ENCODE peak calls at places on chromosomes 4 and X, in four cellular contexts. I is endodermal cell, O is Panc1, F is upper lobe of left lung. M is an unnamed sample.

GRCh38 chrX:106973433-106974149 is 26.4 kb downstream of the MORC4 start:
- DNase-seq in I (no peak), O (no peak), F (no peak), M (no peak)

GRCh38 chrX:9644335-9644734 is 121.3 kb downstream of the GPR143 start:
- DNase-seq in I (no peak), O (no peak), F (no peak), M (no peak)

GRCh38 chrX:23483396-23483795 is 148.7 kb downstream of the PTCHD1 start:
- DNase-seq in I (no peak), O (no peak), F (no peak), M (no peak)

GRCh38 chr4:11487139-11487538 is 58.4 kb upstream of the HS3ST1 start:
- DNase-seq in I (no peak), O (no peak), F (no peak), M (no peak)

GRCh38 chr4:74258949-74259348 is 49.3 kb upstream of the EPGN start:
- DNase-seq in I (no peak), O (no peak), F (no peak), M (no peak)

GRCh38 chr4:24195976-24196736 is 306.3 kb upstream of the PPARGC1A start:
- DNase-seq in I (peak; percentile 59), O (no peak), F (no peak), M (no peak)

GRCh38 chr4:48683784-48684666 is 96.1 kb downstream of the FRYL start:
- DNase-seq in I (no peak), O (no peak), F (no peak), M (no peak)

GRCh38 chrX:25012433-25012735 is 3.4 kb downstream of the ARX start:
- DNase-seq in I (peak; percentile 85), O (no peak), F (no peak), M (no peak)

GRCh38 chrX:80022363-80023031 is 7.9 kb downstream of the TBX22 start:
- DNase-seq in I (peak; percentile 82), O (no peak), F (no peak), M (no peak)

GRCh38 chr4:53016099-53016498 is 154.0 kb downstream of the RASL11B start:
- DNase-seq in I (no peak), O (no peak), F (no peak), M (no peak)

GRCh38 chrX:40331766-40332165 is 234.0 kb upstream of the BCOR start:
- DNase-seq in I (no peak), O (no peak), F (no peak), M (no peak)

GRCh38 chr4:165360041-165360782 is 18.6 kb upstream of the CPE start:
- DNase-seq in I (no peak), O (no peak), F (no peak), M (no peak)

GRCh38 chrX:2325076-2325784 is 175.5 kb downstream of the DHRSX start:
- DNase-seq in I (peak; percentile 70), O (no peak), F (peak; percentile 90), M (no peak)

GRCh38 chr4:104487105-104487504 is 7.6 kb downstream of the CXXC4 start:
- DNase-seq in I (no peak), O (no peak), F (no peak), M (no peak)

GRCh38 chr4:17577660-17578481 is 873 bp downstream of the LAP3 start:
- DNase-seq in I (peak; percentile 61), O (no peak), F (peak; percentile 48), M (no peak)
- TF ChIP-seq CTCF in I (peak; percentile 52), O (no peak), F (no peak), M (peak; percentile 47)

GRCh38 chr4:18155062-18156041 is 133.8 kb upstream of the LCORL start:
- DNase-seq in I (no peak), O (no peak), F (no peak), M (no peak)
- TF ChIP-seq CTCF in I (no peak), O (no peak), F (no peak), M (no peak)

DNA sequence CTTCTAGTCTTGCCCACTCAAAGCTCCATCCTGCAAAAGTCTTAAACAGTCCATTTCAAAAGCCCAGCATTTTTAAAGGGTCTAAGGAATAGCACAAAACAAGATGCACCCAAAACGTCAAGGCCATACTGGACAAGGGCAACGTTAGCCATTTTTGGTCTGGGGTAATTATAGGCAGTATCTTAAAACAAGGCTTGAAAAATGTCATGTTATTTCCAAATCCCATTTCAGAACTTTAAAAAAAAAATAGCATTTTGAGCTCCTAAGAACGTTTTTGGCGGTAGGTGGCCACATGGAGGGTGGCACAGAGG is 584 bp upstream of the TMEM165 start:
- DNase-seq in I (no peak), O (no peak), F (no peak), M (no peak)
- TF ChIP-seq CTCF in I (peak; percentile 31), O (no peak), F (no peak), M (peak; percentile 49)

GRCh38 chr4:1258457-1258856 is 9.5 kb upstream of the CTBP1 start:
- DNase-seq in I (no peak), O (no peak), F (no peak), M (no peak)
- TF ChIP-seq CTCF in I (peak; percentile 34), O (no peak), F (no peak), M (peak; percentile 49)

GRCh38 chr4:6673660-6674499 is 19.8 kb upstream of the S100P start:
- DNase-seq in I (peak; percentile 96), O (peak; percentile 77), F (peak; percentile 96), M (peak; percentile 96)
- TF ChIP-seq CTCF in I (no peak), O (no peak), F (peak; percentile 32), M (no peak)

DNA sequence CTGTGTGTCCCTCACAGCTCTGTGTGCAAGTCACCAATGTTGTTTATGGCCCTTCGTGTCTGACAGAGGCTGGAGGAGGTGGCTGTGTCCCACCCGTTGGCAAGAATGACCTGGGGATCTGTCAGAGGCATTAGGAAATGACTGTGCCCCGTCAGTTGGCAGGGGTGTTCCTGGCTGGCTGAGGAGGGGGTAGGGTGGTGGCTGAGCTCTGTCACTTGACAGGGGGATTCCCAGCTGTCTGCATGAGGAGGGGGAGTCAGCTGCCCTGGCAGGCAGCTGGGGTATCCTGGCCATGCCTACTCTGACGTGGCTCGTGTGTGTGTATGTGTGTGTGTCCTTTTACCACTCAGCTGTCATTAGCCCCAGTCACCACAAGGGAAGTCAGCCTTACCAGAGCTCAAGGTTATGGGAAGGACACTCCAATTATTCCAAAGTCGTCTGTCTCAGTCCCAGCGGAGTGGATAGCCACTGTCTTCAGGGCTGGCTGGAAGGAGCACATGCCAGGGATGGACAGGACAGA is 93.2 kb downstream of the EFNB1 start:
- DNase-seq in I (no peak), O (no peak), F (no peak), M (no peak)
- TF ChIP-seq CTCF in I (peak; percentile 21), O (no peak), F (peak; percentile 19), M (peak; percentile 22)

GRCh38 chr4:81467672-81467964 is 4.1 kb downstream of the RASGEF1B start:
- DNase-seq in I (no peak), O (no peak), F (no peak), M (no peak)
- TF ChIP-seq CTCF in I (no peak), O (peak; percentile 46), F (no peak), M (peak; percentile 22)

GRCh38 chr4:180909279-180909678 is 1333.9 kb upstream of the TENM3 start:
- DNase-seq in I (peak; percentile 76), O (no peak), F (no peak), M (no peak)
- TF ChIP-seq CTCF in I (peak; percentile 82), O (no peak), F (no peak), M (peak; percentile 35)